ENCODE peak calls at places on chromosomes 7 and 10, in four cellular contexts. Q, P, Y and Z are unnamed samples.

GRCh38 chr7:133139350-133139749 is 57.5 kb upstream of the CHCHD3 start:
- DNase-seq in Y (peak; percentile 36), Q (no peak), P (peak; percentile 78), Z (no peak)

GRCh38 chr7:53518319-53518718 is 482.9 kb downstream of the POM121L12 start:
- DNase-seq in Y (no peak), P (no peak), Q (no peak), Z (no peak)

GRCh38 chr10:120394446-120394845 is 62.6 kb upstream of the PLPP4 start:
- DNase-seq in Y (no peak), P (peak; percentile 47), Q (no peak), Z (no peak)

GRCh38 chr7:4655311-4655710 is 26.8 kb upstream of the FOXK1 start:
- DNase-seq in Y (no peak), P (no peak), Q (no peak), Z (no peak)

GRCh38 chr7:111841596-111842209 is 279.4 kb upstream of the IMMP2L start:
- DNase-seq in Y (no peak), Q (no peak), P (no peak), Z (no peak)

GRCh38 chr7:101936223-101936611 is 118.8 kb downstream of the CUX1 start:
- DNase-seq in Y (no peak), P (no peak), Q (no peak), Z (peak; percentile 40)

GRCh38 chr10:70726909-70727495 is 54.7 kb downstream of the ADAMTS14 start:
- DNase-seq in Y (no peak), Q (no peak), P (no peak), Z (no peak)

GRCh38 chr7:119969763-119970162 is 303.2 kb upstream of the KCND2 start:
- DNase-seq in Q (no peak), P (no peak), Y (no peak), Z (no peak)

GRCh38 chr10:103855424-103855823 is at the start of gene SH3PXD2A:
- DNase-seq in Q (peak; percentile 50), P (no peak), Y (no peak), Z (peak; percentile 54)

GRCh38 chr10:92822964-92823363 is 25.4 kb upstream of the EXOC6 start:
- DNase-seq in Y (no peak), Q (no peak), P (peak; percentile 78), Z (no peak)

GRCh38 chr7:101634196-101634717 is 5.2 kb upstream of the MYL10 start:
- DNase-seq in Y (no peak), P (no peak), Q (no peak), Z (no peak)

GRCh38 chr7:8724080-8724718 is 290.8 kb downstream of the NXPH1 start:
- DNase-seq in Y (no peak), P (peak; percentile 1), Q (peak; percentile 57), Z (peak; percentile 60)

GRCh38 chr7:137026176-137026500 is 157.7 kb downstream of the CHRM2 start:
- DNase-seq in P (peak; percentile 42), Q (no peak), Y (no peak), Z (no peak)

GRCh38 chr7:135690566-135690965 is 28.3 kb downstream of the STMP1 start:
- DNase-seq in Y (no peak), P (peak; percentile 40), Q (no peak), Z (no peak)

GRCh38 chr10:70053896-70054641 is 1.4 kb downstream of the MACROH2A2 start:
- DNase-seq in Q (peak; percentile 31), Y (no peak), P (peak; percentile 11), Z (no peak)

GRCh38 chr10:130820880-130821482 is 490.5 kb downstream of the TCERG1L start:
- DNase-seq in P (no peak), Q (no peak), Y (no peak), Z (no peak)

GRCh38 chr7:73974948-73975926 is 52.7 kb upstream of the ELN start:
- DNase-seq in Y (no peak), P (no peak), Q (no peak), Z (peak; percentile 8)

GRCh38 chr7:73977626-73978618 is 50.1 kb upstream of the ELN start:
- DNase-seq in Y (no peak), Q (no peak), P (no peak), Z (no peak)

GRCh38 chr7:73976761-73977625 is 51.0 kb upstream of the ELN start:
- DNase-seq in P (no peak), Y (no peak), Q (no peak), Z (peak; percentile 19)

GRCh38 chr7:73980206-73980605 is 47.8 kb upstream of the ELN start:
- DNase-seq in P (no peak), Q (no peak), Y (no peak), Z (no peak)

GRCh38 chr7:73978681-73979563 is 49.1 kb upstream of the ELN start:
- DNase-seq in Q (peak; percentile 85), Y (no peak), P (peak; percentile 55), Z (peak; percentile 82)
- TF ChIP-seq CTCF in Q (peak; percentile 82), Y (peak; percentile 29), P (peak; percentile 60), Z (peak; percentile 38)

GRCh38 chr10:51313259-51313658 is 239.0 kb downstream of the PRKG1 start:
- DNase-seq in Q (no peak), Y (no peak), P (no peak), Z (no peak)

GRCh38 chr10:51312817-51313216 is 238.5 kb downstream of the PRKG1 start:
- DNase-seq in Y (no peak), Q (no peak), P (no peak), Z (no peak)

GRCh38 chr10:51314079-51314835 is 240.0 kb downstream of the PRKG1 start:
- DNase-seq in Y (no peak), P (peak; percentile 46), Q (no peak), Z (no peak)

GRCh38 chr10:51308096-51308495 is 233.8 kb downstream of the PRKG1 start:
- DNase-seq in Q (no peak), P (no peak), Y (no peak), Z (no peak)

GRCh38 chr10:51311232-51311631 is 236.9 kb downstream of the PRKG1 start:
- DNase-seq in P (peak; percentile 33), Y (no peak), Q (no peak), Z (no peak)
- TF ChIP-seq CTCF in P (no peak), Y (no peak), Q (no peak), Z (no peak)

DNA sequence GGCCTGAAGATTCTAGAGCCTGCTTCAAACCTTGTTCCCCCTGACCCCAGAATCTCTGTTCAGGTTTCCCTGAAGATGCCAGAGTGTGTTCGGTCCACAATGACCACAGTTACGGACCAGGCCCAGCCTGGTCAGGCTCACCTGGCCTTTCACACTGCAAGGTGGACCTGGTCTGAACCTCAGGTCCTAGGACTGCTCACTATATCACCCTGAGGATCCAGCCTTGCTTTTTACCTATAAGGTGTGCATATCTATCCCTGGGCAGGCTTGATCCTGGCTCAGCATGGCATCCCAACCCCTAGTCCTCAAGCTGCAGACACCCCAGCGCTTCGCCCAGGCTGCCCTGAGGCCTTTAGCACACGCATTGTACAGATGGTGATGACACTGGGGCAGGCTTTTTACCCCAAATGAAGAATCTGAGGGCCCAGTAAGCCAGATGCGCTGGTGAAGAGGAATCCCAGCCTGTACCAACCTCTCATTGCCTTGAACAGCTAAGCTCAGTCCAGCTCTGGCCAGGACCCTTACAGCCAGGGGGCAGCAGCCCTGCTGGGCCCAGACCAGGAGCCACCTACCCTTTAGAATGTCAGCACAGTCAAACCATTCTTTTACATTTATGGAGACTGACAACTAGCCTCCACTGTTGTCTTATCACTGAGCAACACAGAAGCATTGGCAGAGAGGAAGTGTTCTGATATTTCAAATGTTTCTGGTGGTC is 28.0 kb downstream of the MAT1A start:
- DNase-seq in P (no peak), Q (no peak), Y (no peak), Z (no peak)
- TF ChIP-seq CTCF in P (no peak), Q (no peak), Y (no peak), Z (no peak)

GRCh38 chr10:11270858-11271179 is 253.1 kb downstream of the CELF2 start:
- DNase-seq in Q (no peak), P (no peak), Y (no peak), Z (no peak)
- TF ChIP-seq CTCF in Q (no peak), P (no peak), Y (no peak), Z (no peak)

DNA sequence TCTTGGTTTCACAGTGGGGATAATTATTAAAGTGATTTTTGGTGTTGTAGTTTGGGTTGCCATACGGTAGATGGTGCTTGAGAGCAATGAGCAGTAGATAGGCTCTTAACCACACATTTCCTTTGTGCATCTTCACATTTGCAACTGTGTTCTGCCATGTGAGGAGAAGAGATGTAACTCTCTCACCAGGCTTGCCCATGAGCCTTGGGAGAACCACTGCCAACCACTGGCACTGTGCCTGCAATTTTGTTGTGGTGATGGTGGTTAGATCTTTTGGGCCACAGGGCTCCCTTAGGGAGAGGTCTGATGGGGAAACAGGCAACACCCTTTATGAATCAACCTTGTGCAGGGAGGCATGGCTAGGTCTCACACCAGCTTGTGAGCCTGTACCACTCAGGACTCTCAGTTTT is 204.3 kb downstream of the CCDC7 start:
- DNase-seq in Q (no peak), Y (no peak), P (peak; percentile 1), Z (peak; percentile 9)
- TF ChIP-seq CTCF in Q (no peak), Y (no peak), P (no peak), Z (peak; percentile 7)

GRCh38 chr7:38220452-38220851 is 42.4 kb downstream of the STARD3NL start:
- DNase-seq in Q (no peak), Y (no peak), P (no peak), Z (no peak)

GRCh38 chr7:38211940-38212339 is 33.9 kb downstream of the STARD3NL start:
- DNase-seq in Y (no peak), P (peak; percentile 30), Q (no peak), Z (no peak)

GRCh38 chr7:38215115-38215514 is 37.1 kb downstream of the STARD3NL start:
- DNase-seq in Y (no peak), Q (no peak), P (peak; percentile 20), Z (no peak)

GRCh38 chr7:38217672-38218071 is 39.6 kb downstream of the STARD3NL start:
- DNase-seq in Q (no peak), P (no peak), Y (no peak), Z (no peak)

GRCh38 chr7:38215734-38216670 is 38.0 kb downstream of the STARD3NL start:
- DNase-seq in Y (peak; percentile 90), P (peak; percentile 97), Q (peak; percentile 71), Z (peak; percentile 79)
- TF ChIP-seq CTCF in Y (peak; percentile 99), P (peak; percentile 98), Q (peak; percentile 72), Z (peak; percentile 87)

GRCh38 chr7:128011079-128011670 is 20.1 kb downstream of the LRRC4 start:
- DNase-seq in Q (no peak), P (no peak), Y (no peak), Z (no peak)

GRCh38 chr7:128008744-128009143 is 22.5 kb downstream of the LRRC4 start:
- DNase-seq in P (no peak), Y (no peak), Q (no peak), Z (no peak)

GRCh38 chr7:128007293-128007680 is 23.9 kb downstream of the LRRC4 start:
- DNase-seq in P (no peak), Q (no peak), Y (no peak), Z (no peak)

GRCh38 chr7:128008141-128008540 is 23.1 kb downstream of the LRRC4 start:
- DNase-seq in P (no peak), Y (no peak), Q (no peak), Z (no peak)

DNA sequence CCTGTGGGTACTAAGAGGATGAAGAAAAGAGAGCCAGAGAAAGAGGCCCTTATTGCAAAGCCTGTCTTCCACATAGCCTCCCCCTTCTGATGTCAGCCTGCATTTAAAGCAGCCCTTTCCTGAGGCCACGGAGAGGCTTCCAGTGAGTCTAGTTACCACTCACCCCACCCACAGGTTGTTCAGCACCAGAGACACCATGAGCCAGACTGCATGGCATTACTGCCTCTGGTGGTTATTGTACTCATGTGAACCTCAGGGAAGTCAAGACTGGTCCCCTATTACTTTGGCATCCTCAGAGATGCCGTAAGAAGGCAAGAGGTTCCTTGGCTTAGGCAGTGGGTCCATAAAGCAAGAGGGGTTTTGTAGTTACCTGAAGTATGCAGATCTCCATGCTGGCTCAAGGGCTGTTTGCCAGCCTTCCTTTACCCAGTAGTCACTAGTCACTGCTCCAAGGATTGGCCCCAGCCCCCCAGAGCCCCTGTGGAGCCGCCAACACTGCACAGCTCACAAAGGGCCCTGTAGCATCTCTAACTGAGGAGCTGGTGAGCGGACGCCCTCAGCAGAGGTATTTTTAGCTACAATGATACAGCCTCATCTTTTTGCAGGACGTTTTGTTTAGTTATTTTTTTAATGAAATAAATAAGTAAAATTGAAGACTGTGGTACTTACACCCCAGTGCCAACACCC is 20.7 kb downstream of the LRRC4 start:
- DNase-seq in Q (no peak), Y (no peak), P (no peak), Z (no peak)
- TF ChIP-seq CTCF in Q (no peak), Y (peak; percentile 20), P (peak; percentile 28), Z (no peak)